ENCODE peak calls at places on chromosomes 3 and 15, in six cellular contexts. X is ascending aorta; R is stomach; L is Caco-2; A is GM23338; J is CD8-positive, alpha-beta T cell. D is an unnamed sample.

GRCh38 chr15:51706347-51706746 is 25.0 kb downstream of the SCG3 start:
- DNase-seq in X (no peak), R (no peak), L (no peak), A (no peak), J (no peak), D (no peak)

GRCh38 chr3:16770021-16770420 is 114.7 kb upstream of the PLCL2 start:
- DNase-seq in X (no peak), R (no peak), L (no peak), A (no peak), J (no peak), D (no peak)

GRCh38 chr15:91407237-91407889 is 307.3 kb downstream of the SV2B start:
- DNase-seq in X (no peak), R (no peak), L (no peak), A (peak), J (peak), D (no peak)

GRCh38 chr3:124972457-124972856 is 37.9 kb upstream of the MUC13 start:
- DNase-seq in X (no peak), R (no peak), L (peak), A (no peak), J (no peak), D (no peak)

GRCh38 chr3:162569314-162569713 is 1072.7 kb downstream of the OTOL1 start:
- DNase-seq in X (no peak), R (no peak), L (no peak), A (no peak), J (no peak), D (no peak)

GRCh38 chr3:116001063-116001765 is 377.9 kb downstream of the GAP43 start:
- DNase-seq in X (no peak), R (no peak), L (no peak), A (no peak), J (no peak), D (no peak)

GRCh38 chr15:100114100-100114499 is 227.7 kb downstream of the ADAMTS17 start:
- DNase-seq in X (peak), R (no peak), L (no peak), A (no peak), J (no peak), D (peak)

GRCh38 chr3:196008929-196009328 is 73.0 kb downstream of the TFRC start:
- DNase-seq in X (no peak), R (no peak), L (no peak), A (no peak), J (no peak), D (no peak)

GRCh38 chr3:158727499-158728377 is 4.5 kb downstream of the RARRES1 start:
- DNase-seq in X (no peak), R (peak), L (peak), A (peak), J (peak), D (peak)

GRCh38 chr3:186519021-186519658 is 25.0 kb downstream of the CRYGS start:
- DNase-seq in X (no peak), R (no peak), L (no peak), A (no peak), J (peak), D (no peak)

GRCh38 chr15:79283252-79284048 is 928 bp downstream of the ANKRD34C start:
- DNase-seq in X (no peak), R (no peak), L (peak), A (peak), J (peak), D (peak)

GRCh38 chr3:170420307-170420821 is 1.7 kb downstream of the CLDN11 start:
- DNase-seq in X (no peak), R (no peak), L (no peak), A (peak), J (no peak), D (no peak)

GRCh38 chr3:143352850-143353550 is 233.4 kb downstream of the CHST2 start:
- DNase-seq in X (no peak), R (no peak), L (no peak), A (no peak), J (no peak), D (no peak)

GRCh38 chr3:176120507-176120906 is 1076.8 kb downstream of the TBL1XR1 start:
- DNase-seq in X (no peak), R (no peak), L (no peak), A (no peak), J (no peak), D (no peak)

GRCh38 chr3:13884851-13885703 is 5.2 kb upstream of the WNT7A start:
- DNase-seq in X (no peak), R (peak), L (peak), A (peak), J (peak), D (no peak)

GRCh38 chr3:11539677-11540076 is 104.0 kb downstream of the VGLL4 start:
- DNase-seq in X (no peak), R (no peak), L (no peak), A (peak), J (no peak), D (no peak)

GRCh38 chr15:69478259-69478687 is 25.7 kb downstream of the RPLP1 start:
- DNase-seq in X (no peak), R (peak), L (peak), A (peak), J (peak), D (peak)

GRCh38 chr3:76497636-76498035 is 542.3 kb upstream of the ROBO2 start:
- DNase-seq in X (no peak), R (no peak), L (peak), A (peak), J (no peak), D (no peak)

GRCh38 chr3:172186607-172187006 is 147.2 kb downstream of the FNDC3B start:
- DNase-seq in X (no peak), R (no peak), L (no peak), A (no peak), J (no peak), D (no peak)

GRCh38 chr3:9036327-9037112 is 73.2 kb upstream of the RAD18 start:
- DNase-seq in X (no peak), R (peak), L (no peak), A (no peak), J (no peak), D (no peak)

GRCh38 chr3:55929154-55929869 is 442.2 kb upstream of the WNT5A start:
- DNase-seq in X (no peak), R (no peak), L (no peak), A (no peak), J (no peak), D (no peak)

GRCh38 chr3:111610189-111610588 is 15.0 kb upstream of the ZBED2 start:
- DNase-seq in X (no peak), R (no peak), L (no peak), A (no peak), J (peak), D (no peak)

GRCh38 chr3:89571707-89572106 is 464.3 kb downstream of the EPHA3 start:
- DNase-seq in X (no peak), R (no peak), L (no peak), A (no peak), J (no peak), D (no peak)

GRCh38 chr15:37143351-37143750 is 43.0 kb upstream of the MEIS2 start:
- DNase-seq in X (no peak), R (no peak), L (peak), A (no peak), J (no peak), D (no peak)

GRCh38 chr3:194424953-194425352 is 25.9 kb upstream of the GP5 start:
- DNase-seq in X (no peak), R (no peak), L (no peak), A (peak), J (no peak), D (no peak)

GRCh38 chr3:43246956-43247355 is 39.4 kb upstream of the SNRK start:
- DNase-seq in X (no peak), R (no peak), L (no peak), A (peak), J (no peak), D (no peak)

GRCh38 chr3:24521306-24522154 is 26.9 kb upstream of the THRB start:
- DNase-seq in X (no peak), R (peak), L (peak), A (peak), J (no peak), D (peak)

GRCh38 chr15:38069506-38069905 is 135.1 kb downstream of the TMCO5A start:
- DNase-seq in X (peak), R (peak), L (peak), A (no peak), J (no peak), D (no peak)

GRCh38 chr3:138681463-138682215 is 73.1 kb downstream of the FAIM start:
- DNase-seq in X (no peak), R (no peak), L (no peak), A (no peak), J (no peak), D (no peak)

GRCh38 chr15:58147151-58147550 is 9.0 kb downstream of the AQP9 start:
- DNase-seq in X (no peak), R (no peak), L (no peak), A (no peak), J (no peak), D (no peak)

GRCh38 chr15:47756872-47757271 is 39.6 kb downstream of the SEMA6D start:
- DNase-seq in X (no peak), R (no peak), L (no peak), A (no peak), J (no peak), D (no peak)

GRCh38 chr3:88057650-88058321 is 1.0 kb downstream of the CGGBP1 start:
- DNase-seq in X (no peak), R (no peak), L (no peak), A (no peak), J (no peak), D (no peak)

GRCh38 chr3:193165431-193166120 is 75.4 kb upstream of the PLAAT1 start:
- DNase-seq in X (no peak), R (no peak), L (no peak), A (no peak), J (no peak), D (no peak)

GRCh38 chr15:60932051-60932915 is 296.8 kb downstream of the RORA start:
- DNase-seq in X (peak), R (peak), L (no peak), A (peak), J (peak), D (no peak)

GRCh38 chr3:184778426-184779332 is 33.3 kb upstream of the VPS8 start:
- DNase-seq in X (no peak), R (no peak), L (no peak), A (no peak), J (no peak), D (no peak)

GRCh38 chr3:14477311-14477935 is 62.7 kb downstream of the GRIP2 start:
- DNase-seq in X (no peak), R (no peak), L (no peak), A (no peak), J (no peak), D (no peak)

DNA sequence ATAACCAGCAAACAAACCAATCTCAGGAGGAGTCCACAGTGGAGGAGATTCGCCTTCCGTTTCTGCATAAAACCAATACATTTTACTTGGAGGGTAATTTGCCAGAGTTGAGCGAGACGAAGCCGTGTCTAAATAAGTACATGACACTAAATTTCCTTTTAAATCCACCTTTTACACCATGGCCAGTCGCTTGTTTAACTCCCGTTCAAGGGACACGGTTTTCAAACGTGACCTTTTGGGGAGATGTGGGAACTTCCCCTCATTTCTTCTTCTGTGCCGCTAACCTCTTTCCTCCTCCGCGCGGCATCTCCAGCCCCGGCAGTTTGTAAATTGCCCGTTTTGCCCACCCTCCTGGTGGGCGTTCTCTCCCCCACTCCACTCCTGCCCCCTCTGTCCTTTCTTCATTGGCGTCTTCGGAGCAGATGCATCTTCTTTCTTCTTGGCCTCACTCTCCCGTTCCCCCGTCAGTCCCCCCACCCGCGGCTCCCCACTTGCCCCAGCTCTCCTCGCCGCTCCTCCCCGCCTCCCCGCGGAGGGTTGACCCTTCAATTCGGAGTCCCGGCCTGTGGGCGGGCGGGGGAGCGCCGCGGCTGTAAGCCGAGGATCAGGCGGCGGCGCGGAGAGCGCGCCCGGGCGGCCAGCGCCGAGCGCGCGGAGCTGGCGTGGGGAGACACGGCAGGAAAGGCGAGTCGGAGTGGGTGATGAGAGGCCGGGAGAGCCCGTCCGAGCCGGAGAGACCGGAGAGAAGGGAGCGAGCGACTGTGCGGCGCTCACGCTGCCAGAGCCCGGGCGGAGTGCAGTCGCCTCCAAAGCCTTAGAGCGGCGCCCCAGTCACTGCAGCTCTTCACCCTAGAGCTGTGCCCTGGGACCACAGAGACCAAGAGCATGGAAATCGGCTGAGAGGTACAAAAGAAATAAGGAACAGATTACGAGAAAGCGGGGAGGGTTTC is at the start of gene NLGN1:
- DNase-seq in X (peak), R (peak), L (no peak), A (peak), J (no peak), D (peak)
- TF ChIP-seq CTCF in X (peak), R (no peak), L (no peak), A (peak), J (no peak), D (peak)

DNA sequence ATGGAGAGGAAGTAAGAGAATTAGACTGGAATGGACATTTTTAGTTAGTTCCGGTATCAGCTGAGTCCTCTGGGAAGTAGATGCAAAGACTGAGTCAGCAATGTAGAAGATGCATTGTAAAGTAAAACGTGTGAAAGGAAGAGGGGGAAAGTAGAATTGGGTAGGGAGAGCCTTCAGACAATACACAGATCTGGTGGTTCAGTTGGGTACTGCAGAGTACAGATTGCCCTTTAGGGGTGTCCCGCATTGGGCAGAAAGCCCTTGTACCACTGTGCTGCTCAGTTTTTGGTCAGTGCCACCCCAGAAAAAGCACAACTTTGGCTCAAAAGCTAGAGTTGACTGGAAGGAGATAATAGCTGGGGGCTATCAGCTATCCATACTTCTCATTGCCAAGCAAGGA is 247.4 kb downstream of the KBTBD8 start:
- DNase-seq in X (no peak), R (no peak), L (no peak), A (peak), J (no peak), D (no peak)
- TF ChIP-seq CTCF in X (no peak), R (no peak), L (no peak), A (no peak), J (no peak), D (no peak)

GRCh38 chr15:50501815-50502214 is 44.7 kb downstream of the USP50 start:
- DNase-seq in X (no peak), R (no peak), L (no peak), A (no peak), J (no peak), D (no peak)
- TF ChIP-seq CTCF in X (no peak), R (no peak), L (no peak), A (no peak), J (no peak), D (no peak)

DNA sequence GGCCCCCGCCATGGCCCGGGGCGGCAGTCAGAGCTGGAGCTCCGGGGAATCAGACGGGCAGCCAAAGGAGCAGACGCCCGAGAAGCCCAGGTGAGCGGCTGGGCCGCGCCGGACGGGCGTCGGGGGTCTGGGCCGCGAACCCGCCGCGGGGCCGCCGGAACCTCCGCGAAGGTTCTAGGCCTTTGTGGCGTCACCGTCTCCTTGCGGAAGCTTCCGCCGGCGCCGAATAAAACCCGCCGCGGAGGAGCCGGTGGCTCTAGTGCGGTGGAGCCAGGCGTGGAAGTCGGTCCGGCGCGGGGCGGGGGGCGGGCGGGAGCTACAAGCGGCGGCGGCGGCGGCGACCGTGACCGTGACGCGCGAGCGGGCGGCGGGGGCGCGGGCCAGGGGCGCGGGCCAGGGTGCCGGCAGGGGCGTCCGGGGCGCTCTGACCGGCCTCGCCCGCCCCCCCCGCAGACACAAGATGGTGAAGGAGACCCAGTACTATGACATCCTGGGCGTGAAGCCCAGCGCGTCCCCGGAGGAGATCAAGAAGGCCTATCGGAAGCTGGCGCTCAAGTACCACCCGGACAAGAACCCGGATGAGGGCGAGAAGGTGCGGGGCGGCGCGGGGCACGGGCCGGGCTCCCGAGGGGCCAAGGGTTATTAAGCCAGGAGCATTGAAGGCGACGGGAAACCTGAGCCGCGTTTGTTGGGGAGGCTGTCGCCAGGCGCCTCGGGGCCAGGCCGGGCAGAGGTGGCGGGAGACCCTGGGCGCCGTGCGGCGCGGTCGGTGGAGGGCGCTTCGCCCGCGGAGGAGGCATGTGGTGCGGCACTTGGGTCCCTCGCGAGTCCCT is at the start of gene DNAJA4:
- DNase-seq in X (no peak), R (peak), L (peak), A (peak), J (peak), D (no peak)
- TF ChIP-seq CTCF in X (peak), R (no peak), L (no peak), A (peak), J (no peak), D (no peak)

GRCh38 chr3:49668414-49668797 is 5.7 kb upstream of the APEH start:
- DNase-seq in X (no peak), R (no peak), L (peak), A (peak), J (no peak), D (no peak)
- TF ChIP-seq CTCF in X (no peak), R (no peak), L (no peak), A (peak), J (no peak), D (no peak)

DNA sequence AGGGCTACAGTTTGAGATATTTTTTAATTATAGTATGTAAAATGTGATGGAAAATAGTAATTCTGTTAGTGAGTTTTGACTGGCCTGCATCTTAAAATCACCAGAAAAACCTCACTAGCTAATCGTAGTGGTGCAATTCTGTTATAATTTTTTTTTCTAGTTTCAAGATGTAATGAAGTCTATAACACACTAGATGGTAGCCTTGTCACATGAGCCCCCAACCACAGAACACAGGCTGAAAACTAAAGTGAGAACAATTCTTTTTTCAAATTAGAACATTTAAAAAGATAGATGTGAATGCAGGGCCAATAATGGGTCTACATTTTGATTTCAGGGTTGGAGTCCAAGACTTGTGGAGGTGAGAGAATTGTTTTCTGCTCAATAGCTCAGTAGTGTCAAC is 83.3 kb upstream of the KCNH8 start:
- DNase-seq in X (no peak), R (no peak), L (peak), A (peak), J (no peak), D (no peak)
- TF ChIP-seq CTCF in X (peak), R (no peak), L (peak), A (peak), J (peak), D (peak)

GRCh38 chr3:44991326-44991725 is 15.3 kb downstream of the EXOSC7 start:
- DNase-seq in X (no peak), R (no peak), L (no peak), A (no peak), J (no peak), D (no peak)
- TF ChIP-seq CTCF in X (no peak), R (no peak), L (no peak), A (no peak), J (no peak), D (no peak)

GRCh38 chr15:64521726-64522164 is 61.4 kb downstream of the ZNF609 start:
- DNase-seq in X (no peak), R (peak), L (peak), A (peak), J (no peak), D (peak)

GRCh38 chr15:64521201-64521600 is 60.8 kb downstream of the ZNF609 start:
- DNase-seq in X (no peak), R (no peak), L (no peak), A (no peak), J (no peak), D (no peak)

GRCh38 chr15:64523240-64523639 is 62.9 kb downstream of the ZNF609 start:
- DNase-seq in X (no peak), R (no peak), L (no peak), A (no peak), J (no peak), D (no peak)

GRCh38 chr15:64522226-64522823 is 61.9 kb downstream of the ZNF609 start:
- DNase-seq in X (no peak), R (no peak), L (no peak), A (no peak), J (no peak), D (no peak)

GRCh38 chr15:64519897-64520296 is 59.5 kb downstream of the ZNF609 start:
- DNase-seq in X (no peak), R (no peak), L (no peak), A (peak), J (no peak), D (no peak)
- TF ChIP-seq CTCF in X (no peak), R (no peak), L (no peak), A (peak), J (no peak), D (peak)